ENCODE peak calls at places on chromosomes 16 and 17, in five cellular contexts. One of them, this sample, is unnamed.
A peak's percentile ranks its signal among the peaks of the same experiment; 100 is the strongest.

GRCh38 chr17:1559047-1559742 is 3.4 kb downstream of the PITPNA start:
- DNase-seq in endothelial cell: no peak
- DNase-seq in activated CD4-positive, CD25-positive, alpha-beta regulatory T cell treated with anti-CD3 and anti-CD28 coated beads, Interleukin-2, amount 50 U/mL, for 72 hours: no peak
- DNase-seq in COR-L47: no peak
- DNase-seq in neural progenitor cell: peak; percentile 57
- DNase-seq in this sample: no peak

GRCh38 chr16:75218256-75219076 is at the start of gene CTRB1:
- DNase-seq in COR-L47: no peak
- DNase-seq in neural progenitor cell: no peak
- DNase-seq in activated CD4-positive, CD25-positive, alpha-beta regulatory T cell treated with anti-CD3 and anti-CD28 coated beads, Interleukin-2, amount 50 U/mL, for 72 hours: no peak
- DNase-seq in endothelial cell: no peak
- DNase-seq in this sample: no peak

GRCh38 chr16:14399397-14400284 is 230.4 kb downstream of the PARN start:
- DNase-seq in endothelial cell: no peak
- DNase-seq in activated CD4-positive, CD25-positive, alpha-beta regulatory T cell treated with anti-CD3 and anti-CD28 coated beads, Interleukin-2, amount 50 U/mL, for 72 hours: no peak
- DNase-seq in neural progenitor cell: peak; percentile 24
- DNase-seq in COR-L47: no peak
- DNase-seq in this sample: peak; percentile 9

GRCh38 chr17:48555183-48555615 is 10.3 kb upstream of the HOXB2 start:
- DNase-seq in activated CD4-positive, CD25-positive, alpha-beta regulatory T cell treated with anti-CD3 and anti-CD28 coated beads, Interleukin-2, amount 50 U/mL, for 72 hours: no peak
- DNase-seq in neural progenitor cell: no peak
- DNase-seq in COR-L47: peak; percentile 26
- DNase-seq in endothelial cell: no peak
- DNase-seq in this sample: no peak

GRCh38 chr17:82095777-82096708 is 2.0 kb downstream of the FASN start:
- DNase-seq in neural progenitor cell: no peak
- DNase-seq in activated CD4-positive, CD25-positive, alpha-beta regulatory T cell treated with anti-CD3 and anti-CD28 coated beads, Interleukin-2, amount 50 U/mL, for 72 hours: no peak
- DNase-seq in COR-L47: no peak
- DNase-seq in endothelial cell: no peak
- DNase-seq in this sample: no peak

GRCh38 chr16:9097266-9098219 is 6.1 kb downstream of the HAPSTR1 start:
- DNase-seq in activated CD4-positive, CD25-positive, alpha-beta regulatory T cell treated with anti-CD3 and anti-CD28 coated beads, Interleukin-2, amount 50 U/mL, for 72 hours: no peak
- DNase-seq in neural progenitor cell: peak; percentile 58
- DNase-seq in COR-L47: no peak
- DNase-seq in endothelial cell: no peak
- DNase-seq in this sample: no peak

GRCh38 chr17:28885951-28886350 is 11.6 kb downstream of the FLOT2 start:
- DNase-seq in endothelial cell: no peak
- DNase-seq in COR-L47: no peak
- DNase-seq in neural progenitor cell: no peak
- DNase-seq in activated CD4-positive, CD25-positive, alpha-beta regulatory T cell treated with anti-CD3 and anti-CD28 coated beads, Interleukin-2, amount 50 U/mL, for 72 hours: no peak
- DNase-seq in this sample: no peak

GRCh38 chr17:2710804-2711607 is 558 bp downstream of the CLUH start:
- DNase-seq in endothelial cell: no peak
- DNase-seq in activated CD4-positive, CD25-positive, alpha-beta regulatory T cell treated with anti-CD3 and anti-CD28 coated beads, Interleukin-2, amount 50 U/mL, for 72 hours: peak; percentile 51
- DNase-seq in neural progenitor cell: peak; percentile 70
- DNase-seq in COR-L47: no peak
- DNase-seq in this sample: peak; percentile 68

GRCh38 chr17:260944-261343 is 79.5 kb upstream of the DOC2B start:
- DNase-seq in COR-L47: no peak
- DNase-seq in neural progenitor cell: no peak
- DNase-seq in activated CD4-positive, CD25-positive, alpha-beta regulatory T cell treated with anti-CD3 and anti-CD28 coated beads, Interleukin-2, amount 50 U/mL, for 72 hours: peak; percentile 6
- DNase-seq in endothelial cell: no peak
- DNase-seq in this sample: no peak

GRCh38 chr17:65902831-65903549 is 288.9 kb downstream of the CEP112 start:
- DNase-seq in endothelial cell: no peak
- DNase-seq in activated CD4-positive, CD25-positive, alpha-beta regulatory T cell treated with anti-CD3 and anti-CD28 coated beads, Interleukin-2, amount 50 U/mL, for 72 hours: no peak
- DNase-seq in COR-L47: peak; percentile 84
- DNase-seq in neural progenitor cell: peak; percentile 43
- DNase-seq in this sample: peak; percentile 32

GRCh38 chr16:27465483-27465879 is 63.5 kb downstream of the IL21R start:
- DNase-seq in activated CD4-positive, CD25-positive, alpha-beta regulatory T cell treated with anti-CD3 and anti-CD28 coated beads, Interleukin-2, amount 50 U/mL, for 72 hours: no peak
- DNase-seq in COR-L47: no peak
- DNase-seq in neural progenitor cell: no peak
- DNase-seq in endothelial cell: no peak
- DNase-seq in this sample: no peak

GRCh38 chr16:3745751-3746355 is 28.5 kb upstream of the TRAP1 start:
- DNase-seq in endothelial cell: no peak
- DNase-seq in neural progenitor cell: no peak
- DNase-seq in activated CD4-positive, CD25-positive, alpha-beta regulatory T cell treated with anti-CD3 and anti-CD28 coated beads, Interleukin-2, amount 50 U/mL, for 72 hours: no peak
- DNase-seq in COR-L47: no peak
- DNase-seq in this sample: no peak

GRCh38 chr17:55175788-55176425 is 88.9 kb upstream of the HLF start:
- DNase-seq in neural progenitor cell: no peak
- DNase-seq in endothelial cell: no peak
- DNase-seq in activated CD4-positive, CD25-positive, alpha-beta regulatory T cell treated with anti-CD3 and anti-CD28 coated beads, Interleukin-2, amount 50 U/mL, for 72 hours: no peak
- DNase-seq in COR-L47: peak; percentile 4
- DNase-seq in this sample: no peak